ENCODE peak calls at places on chromosomes 13 and 19, in seven cellular contexts. F is endothelial cell of umbilical vein, B is spleen, C is GM12878, G is transverse colon, M is K562, P is suprapubic skin. V is an unnamed sample. For H3K9me3 and H3K4me1, the result is how much of the 10 kb centered on the place peaks cover.

GRCh38 chr13:27183561-27184147 is 12.0 kb upstream of the USP12 start:
- DNase-seq in P (no peak), G (no peak), B (no peak), C (no peak), F (no peak), M (no peak), V (no peak)

GRCh38 chr19:3661284-3662238 is 35.0 kb upstream of the CACTIN start:
- DNase-seq in C (no peak), G (no peak), B (no peak), M (no peak), F (no peak), P (no peak), V (no peak)

GRCh38 chr13:41694902-41695301 is 237.6 kb downstream of the RGCC start:
- DNase-seq in M (peak), F (peak), B (no peak), C (peak), P (peak), G (peak), V (no peak)

GRCh38 chr19:44401787-44402115 is 343 bp upstream of the ZNF285 start:
- DNase-seq in M (no peak), B (no peak), P (no peak), G (no peak), F (no peak), C (no peak), V (no peak)

GRCh38 chr13:95160112-95160906 is 140.9 kb downstream of the ABCC4 start:
- DNase-seq in B (no peak), G (no peak), M (no peak), F (no peak), C (no peak), P (no peak), V (no peak)

GRCh38 chr19:984165-984967 is at the start of gene WDR18:
- DNase-seq in P (peak), M (peak), B (peak), F (peak), C (peak), G (peak), V (peak)

GRCh38 chr13:99203601-99204579 is 3.2 kb downstream of the UBAC2 start:
- DNase-seq in G (no peak), P (no peak), C (no peak), M (no peak), B (no peak), F (no peak), V (no peak)

GRCh38 chr19:44628793-44629192 is 14.9 kb upstream of the PVR start:
- DNase-seq in G (no peak), F (no peak), M (no peak), P (no peak), C (no peak), B (no peak), V (no peak)

GRCh38 chr19:4650159-4650558 is 10.8 kb downstream of the TNFAIP8L1 start:
- DNase-seq in G (no peak), F (no peak), P (no peak), B (no peak), C (no peak), M (no peak), V (no peak)

GRCh38 chr19:16631465-16631864 is 3.5 kb upstream of the MED26 start:
- DNase-seq in B (no peak), P (no peak), F (no peak), C (no peak), M (no peak), G (no peak), V (no peak)

GRCh38 chr19:993831-994393 is 6.3 kb upstream of the GRIN3B start:
- DNase-seq in M (no peak), G (no peak), F (no peak), C (no peak), B (no peak), P (no peak), V (no peak)

GRCh38 chr19:810077-810855 is 11.5 kb downstream of the PLPPR3 start:
- DNase-seq in C (no peak), P (no peak), F (no peak), M (no peak), G (no peak), B (no peak), V (no peak)

GRCh38 chr13:72782717-72783116 is 784 bp downstream of the PIBF1 start:
- DNase-seq in G (no peak), C (no peak), M (no peak), P (no peak), F (peak), B (no peak), V (no peak)

GRCh38 chr19:48344892-48345291 is 18.8 kb downstream of the TMEM143 start:
- DNase-seq in P (no peak), M (peak), B (no peak), C (no peak), G (no peak), F (no peak), V (no peak)

GRCh38 chr19:15452111-15453047 is 2.6 kb upstream of the WIZ start:
- DNase-seq in P (peak), F (peak), B (peak), G (peak), C (no peak), M (peak), V (peak)

GRCh38 chr19:18170714-18171255 is 2.8 kb upstream of the IFI30 start:
- DNase-seq in C (peak), M (no peak), F (no peak), G (peak), P (peak), B (peak), V (no peak)

GRCh38 chr19:33459220-33459619 is 62.4 kb downstream of the PEPD start:
- DNase-seq in M (no peak), B (peak), C (no peak), G (no peak), F (no peak), P (no peak), V (peak)

GRCh38 chr19:55089279-55089944 is 13.7 kb downstream of the EPS8L1 start:
- DNase-seq in F (no peak), P (peak), C (no peak), B (no peak), M (no peak), G (no peak), V (no peak)

GRCh38 chr13:102495663-102496062 is 93.8 kb upstream of the FGF14 start:
- DNase-seq in B (no peak), C (no peak), P (no peak), M (no peak), F (no peak), G (no peak), V (no peak)

GRCh38 chr19:46365561-46365960 is 18.7 kb downstream of the PPP5C start:
- DNase-seq in P (no peak), M (no peak), F (no peak), C (no peak), G (no peak), B (no peak), V (no peak)

GRCh38 chr19:7505682-7506384 is 10.1 kb upstream of the ZNF358 start:
- DNase-seq in F (no peak), C (no peak), G (peak), B (no peak), M (peak), P (no peak), V (no peak)

GRCh38 chr13:64767054-64767453 is 2463.1 kb downstream of the PCDH9 start:
- DNase-seq in B (no peak), F (no peak), G (no peak), P (no peak), C (no peak), M (no peak), V (no peak)

GRCh38 chr19:58021541-58022282 is 12.1 kb upstream of the ZSCAN1 start:
- DNase-seq in C (no peak), G (peak), P (no peak), M (peak), F (peak), B (peak), V (peak)

GRCh38 chr19:31255174-31255862 is 93.9 kb downstream of the TSHZ3 start:
- DNase-seq in G (no peak), F (no peak), P (no peak), B (no peak), M (no peak), C (no peak), V (no peak)

GRCh38 chr19:18543814-18544475 is 572 bp upstream of the FKBP8 start:
- DNase-seq in M (peak), P (no peak), F (peak), B (peak), G (peak), C (peak), V (peak)

GRCh38 chr13:99919132-99919531 is 52.4 kb downstream of the ZIC5 start:
- DNase-seq in F (no peak), C (no peak), M (no peak), P (no peak), G (no peak), B (no peak), V (no peak)

GRCh38 chr19:5943623-5944022 is 29.6 kb downstream of the CAPS start:
- DNase-seq in G (no peak), B (no peak), P (no peak), M (no peak), F (no peak), C (no peak), V (no peak)

GRCh38 chr13:109479991-109480696 is 306.2 kb downstream of the IRS2 start:
- DNase-seq in B (no peak), G (no peak), C (no peak), M (no peak), F (no peak), P (no peak), V (no peak)

GRCh38 chr13:94620286-94620896 is 18.7 kb downstream of the GPR180 start:
- DNase-seq in M (peak), F (peak), G (no peak), C (no peak), P (no peak), B (no peak), V (no peak)

GRCh38 chr13:107216046-107216715 is 648.2 kb upstream of the ARGLU1 start:
- DNase-seq in C (no peak), B (no peak), M (no peak), G (no peak), F (no peak), P (no peak), V (no peak)

DNA sequence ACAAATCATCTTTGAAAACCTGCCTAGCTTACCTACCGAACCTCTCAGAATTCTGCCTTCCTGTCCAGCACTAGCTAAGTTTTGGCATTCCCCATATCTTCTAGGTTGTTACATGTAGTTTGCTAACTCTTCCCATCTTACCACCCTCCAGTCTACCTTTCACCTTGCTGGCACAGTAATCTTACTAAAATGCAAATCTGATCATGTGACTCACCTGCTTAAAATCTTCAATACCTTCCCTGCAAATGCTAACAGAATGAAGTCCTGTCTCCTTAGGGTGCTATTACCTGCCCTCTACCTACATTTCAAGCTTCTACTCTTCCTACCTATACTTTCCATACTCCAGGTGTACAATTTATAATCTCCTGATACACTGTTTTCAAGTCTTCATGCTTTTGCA is 30.4 kb downstream of the INTS6 start:
- DNase-seq in B (no peak), P (no peak), G (no peak), F (no peak), C (no peak), M (no peak), V (no peak)
- TF ChIP-seq POLR2AphosphoS5 in B (no peak), P (no peak), G (no peak), F (no peak), C (no peak), M (no peak), V (no peak)

GRCh38 chr13:40652588-40652940 is 13.9 kb downstream of the FOXO1 start:
- DNase-seq in B (no peak), F (no peak), G (no peak), P (no peak), C (no peak), M (no peak), V (no peak)
- H3K9me3 ChIP-seq in B (under half), F (under half), G (under half), P (under half), C (under half), M (under half), V (under half)

GRCh38 chr19:41193420-41194156 is 569 bp downstream of the CYP2S1 start:
- DNase-seq in G (no peak), C (no peak), P (no peak), F (no peak), M (no peak), B (no peak), V (no peak)
- H3K4me1 ChIP-seq in G (under half), C (under half), P (under half), F (under half), M (under half), B (under half), V (under half)

DNA sequence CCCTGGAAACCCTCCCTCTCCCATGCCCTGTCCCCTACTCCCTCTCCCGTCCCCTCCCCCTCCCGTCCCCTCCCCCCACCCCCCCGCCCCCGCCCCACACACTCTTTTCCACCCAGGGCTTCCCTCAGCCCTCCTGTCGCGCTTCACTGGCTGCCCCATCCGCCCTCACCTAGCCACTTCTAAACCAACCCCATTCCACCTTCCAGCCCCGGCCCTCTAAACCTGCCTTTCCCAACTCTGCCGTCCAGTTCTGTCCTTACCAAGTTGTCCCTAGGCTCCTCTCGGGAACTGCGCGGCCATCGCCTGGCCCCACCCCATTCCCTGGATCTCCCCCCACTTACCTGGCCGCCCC is 972 bp downstream of the RGL3 start:
- DNase-seq in F (no peak), G (no peak), B (no peak), M (peak), C (no peak), P (no peak), V (no peak)
- TF ChIP-seq POLR2AphosphoS5 in F (no peak), G (no peak), B (no peak), M (no peak), C (no peak), P (no peak), V (no peak)